ENCODE peak calls at places on chromosome 21, in six cellular contexts. J is Peyer's patch, Y is pancreas, D is spleen, K is HCT116, A is lung. M is an unnamed sample.
A peak's percentile ranks its signal among the peaks of the same experiment; 100 is the strongest.

GRCh38 chr21:33162436-33162921 is 67.3 kb upstream of the IFNAR2 start:
- DNase-seq in J (no peak), Y (no peak), D (no peak), K (no peak), A (no peak), M (no peak)

GRCh38 chr21:33027401-33028185 is 1.9 kb downstream of the OLIG2 start:
- DNase-seq in J (no peak), Y (no peak), D (no peak), K (no peak), A (no peak), M (no peak)

GRCh38 chr21:33289199-33289819 is 23.1 kb downstream of the IL10RB start:
- DNase-seq in J (no peak), Y (no peak), D (no peak), K (no peak), A (no peak), M (peak; percentile 83)

GRCh38 chr21:28959367-28960099 is 33.1 kb downstream of the LTN1 start:
- DNase-seq in J (no peak), Y (no peak), D (no peak), K (no peak), A (no peak), M (peak; percentile 46)

GRCh38 chr21:46183910-46184624 is at the start of gene SPATC1L:
- DNase-seq in J (peak; percentile 74), Y (peak; percentile 42), D (peak; percentile 83), K (no peak), A (peak; percentile 76), M (peak; percentile 40)

GRCh38 chr21:32463367-32463766 is 50.9 kb downstream of the EVA1C start:
- DNase-seq in J (no peak), Y (no peak), D (peak; percentile 8), K (peak; percentile 69), A (no peak), M (peak; percentile 86)

GRCh38 chr21:21675601-21676000 is 677.4 kb downstream of the NCAM2 start:
- DNase-seq in J (no peak), Y (no peak), D (no peak), K (no peak), A (no peak), M (no peak)

GRCh38 chr21:29299906-29300546 is 1.3 kb downstream of the BACH1 start:
- DNase-seq in J (peak; percentile 80), Y (peak; percentile 27), D (peak; percentile 86), K (peak; percentile 15), A (peak; percentile 81), M (peak; percentile 82)

GRCh38 chr21:29271927-29272333 is 26.8 kb upstream of the BACH1 start:
- DNase-seq in J (no peak), Y (no peak), D (no peak), K (no peak), A (no peak), M (no peak)

GRCh38 chr21:43931454-43931853 is 66.4 kb downstream of the AGPAT3 start:
- DNase-seq in J (no peak), Y (no peak), D (no peak), K (no peak), A (no peak), M (no peak)

GRCh38 chr21:28150778-28151177 is 841.9 kb downstream of the LTN1 start:
- DNase-seq in J (no peak), Y (no peak), D (no peak), K (no peak), A (no peak), M (no peak)

GRCh38 chr21:17925000-17925610 is 105.9 kb upstream of the C21orf91 start:
- DNase-seq in J (peak; percentile 73), Y (peak; percentile 25), D (no peak), K (peak; percentile 59), A (peak; percentile 51), M (peak; percentile 31)

GRCh38 chr21:34009193-34009592 is 64.2 kb upstream of the MRPS6 start:
- DNase-seq in J (no peak), Y (no peak), D (no peak), K (no peak), A (no peak), M (no peak)

GRCh38 chr21:33981341-33982101 is 65.9 kb upstream of the ATP5PO start:
- DNase-seq in J (no peak), Y (no peak), D (no peak), K (no peak), A (no peak), M (no peak)

GRCh38 chr21:33395866-33396265 is 7.3 kb upstream of the IFNGR2 start:
- DNase-seq in J (no peak), Y (no peak), D (no peak), K (no peak), A (no peak), M (peak; percentile 10)

GRCh38 chr21:8989883-8990325 is 1531.5 kb upstream of the TPTE start:
- DNase-seq in J (no peak), Y (no peak), D (no peak), K (no peak), A (no peak), M (no peak)

GRCh38 chr21:28834335-28835238 is 158.1 kb downstream of the LTN1 start:
- DNase-seq in J (no peak), Y (no peak), D (no peak), K (no peak), A (no peak), M (no peak)

GRCh38 chr21:28550057-28550825 is 442.4 kb downstream of the LTN1 start:
- DNase-seq in J (no peak), Y (no peak), D (no peak), K (no peak), A (no peak), M (no peak)

GRCh38 chr21:29887313-29888009 is 52.3 kb downstream of the GRIK1 start:
- DNase-seq in J (no peak), Y (no peak), D (no peak), K (no peak), A (no peak), M (no peak)

GRCh38 chr21:32237021-32237420 is 41.8 kb downstream of the MIS18A start:
- DNase-seq in J (no peak), Y (no peak), D (no peak), K (no peak), A (no peak), M (no peak)

GRCh38 chr21:29477941-29478340 is 179.2 kb downstream of the BACH1 start:
- DNase-seq in J (no peak), Y (no peak), D (no peak), K (no peak), A (no peak), M (peak; percentile 66)

GRCh38 chr21:46188226-46189212 is 4.3 kb upstream of the SPATC1L start:
- DNase-seq in J (peak; percentile 48), Y (no peak), D (no peak), K (peak; percentile 28), A (no peak), M (peak; percentile 81)

GRCh38 chr21:19031956-19032355 is 628.4 kb upstream of the TMPRSS15 start:
- DNase-seq in J (no peak), Y (no peak), D (no peak), K (no peak), A (no peak), M (no peak)

GRCh38 chr21:15057290-15057689 is 7.5 kb downstream of the NRIP1 start:
- DNase-seq in J (no peak), Y (no peak), D (no peak), K (no peak), A (no peak), M (no peak)

GRCh38 chr21:15058718-15059316 is 6.0 kb downstream of the NRIP1 start:
- DNase-seq in J (no peak), Y (no peak), D (no peak), K (peak; percentile 32), A (no peak), M (peak; percentile 68)

GRCh38 chr21:15060776-15061175 is 4.0 kb downstream of the NRIP1 start:
- DNase-seq in J (no peak), Y (no peak), D (no peak), K (no peak), A (no peak), M (peak; percentile 29)

GRCh38 chr21:15061284-15061683 is 3.5 kb downstream of the NRIP1 start:
- DNase-seq in J (no peak), Y (no peak), D (no peak), K (no peak), A (no peak), M (peak; percentile 18)

DNA sequence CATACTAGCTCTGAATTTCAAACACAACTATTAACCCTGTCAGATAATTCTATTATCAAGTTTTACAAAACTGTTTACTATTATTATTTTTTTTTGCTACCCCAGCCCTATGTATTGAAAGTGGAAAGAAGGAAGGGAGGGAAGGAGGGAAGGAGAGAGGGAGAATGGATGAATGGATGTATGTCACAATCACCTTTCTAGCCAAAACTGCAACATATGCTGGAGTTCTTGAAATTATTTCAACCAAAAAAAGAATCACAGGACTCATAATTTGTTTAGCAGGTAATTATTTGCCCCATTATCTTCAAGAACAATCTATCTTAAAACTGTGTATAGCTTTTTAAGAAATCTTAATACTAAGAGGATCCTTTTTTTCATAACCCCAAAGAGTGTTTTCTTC is 5.4 kb downstream of the NRIP1 start:
- DNase-seq in J (no peak), Y (no peak), D (no peak), K (no peak), A (no peak), M (no peak)
- H3K4me1 ChIP-seq in J (peaks cover 9% of the 10 kb centered on the region), Y (peaks cover 64% of the 10 kb centered on the region), D (peaks cover 82% of the 10 kb centered on the region), K (peaks cover 32% of the 10 kb centered on the region), A (peaks cover 3% of the 10 kb centered on the region), M (peaks cover 63% of the 10 kb centered on the region)

GRCh38 chr21:38993561-38993960 is 187.8 kb downstream of the ETS2 start:
- DNase-seq in J (peak; percentile 70), Y (peak; percentile 23), D (no peak), K (peak; percentile 4), A (peak; percentile 78), M (peak; percentile 86)
- H3K27ac ChIP-seq in J (peak overlapping the region; percentile 65), Y (no peak overlapping the region), D (peak overlapping the region; percentile 83), K (no peak overlapping the region), A (peak overlapping the region; percentile 71), M (no peak overlapping the region)

GRCh38 chr21:35136106-35136505 is 87.0 kb upstream of the RUNX1 start:
- DNase-seq in J (no peak), Y (no peak), D (no peak), K (no peak), A (no peak), M (no peak)

GRCh38 chr21:35139382-35139715 is 90.2 kb upstream of the RUNX1 start:
- DNase-seq in J (no peak), Y (no peak), D (no peak), K (no peak), A (no peak), M (no peak)

GRCh38 chr21:35142036-35142825 is 93.1 kb upstream of the RUNX1 start:
- DNase-seq in J (no peak), Y (no peak), D (no peak), K (no peak), A (no peak), M (no peak)

GRCh38 chr21:35136586-35137254 is 87.6 kb upstream of the RUNX1 start:
- DNase-seq in J (no peak), Y (no peak), D (no peak), K (peak; percentile 72), A (no peak), M (peak; percentile 59)

GRCh38 chr21:35138665-35139381 is 89.7 kb upstream of the RUNX1 start:
- DNase-seq in J (peak; percentile 54), Y (no peak), D (no peak), K (peak; percentile 93), A (no peak), M (peak; percentile 66)
- H3K4me3 ChIP-seq in J (no peak overlapping the region), Y (no peak overlapping the region), D (no peak overlapping the region), K (peak overlapping the region; percentile 15), A (no peak overlapping the region), M (no peak overlapping the region)

DNA sequence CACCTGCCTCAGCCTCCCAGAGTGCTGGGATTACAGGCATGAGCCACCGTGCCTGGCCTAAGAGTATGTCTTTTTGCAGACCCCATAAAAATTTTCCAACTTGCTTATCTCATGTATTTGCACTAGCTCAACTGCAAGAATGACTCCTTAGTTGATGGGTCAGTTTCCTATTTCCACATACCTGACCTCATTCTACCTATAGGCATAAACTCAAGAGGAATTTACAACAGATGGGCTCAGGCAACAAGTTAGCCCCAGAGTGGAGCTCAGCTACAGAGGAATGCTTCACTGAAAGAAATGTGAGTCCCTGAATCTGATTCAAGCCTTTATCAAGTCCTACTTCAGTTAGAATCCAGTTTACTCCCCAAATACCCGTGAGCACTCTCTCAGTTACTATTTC is 5.3 kb upstream of the SLC37A1 start:
- DNase-seq in J (no peak), Y (no peak), D (no peak), K (no peak), A (no peak), M (no peak)
- H3K4me1 ChIP-seq in J (no peaks in the 10 kb centered on the region), Y (no peaks in the 10 kb centered on the region), D (peaks cover 18% of the 10 kb centered on the region), K (no peaks in the 10 kb centered on the region), A (peaks cover 4% of the 10 kb centered on the region), M (peaks cover 4% of the 10 kb centered on the region)